ENCODE peak calls at places on chromosomes 2 and 18, in four cellular contexts. D is fibroblast of mammary gland, A is left lung, H is H1. J is an unnamed sample.
A peak's percentile ranks its signal among the peaks of the same experiment; 100 is the strongest.

GRCh38 chr2:3628800-3629199 is 29.2 kb upstream of the ALLC start:
- DNase-seq in D (no peak), A (no peak), H (peak; percentile 78), J (no peak)

GRCh38 chr18:2529154-2529553 is 42.2 kb downstream of the METTL4 start:
- DNase-seq in D (no peak), A (no peak), H (no peak), J (peak; percentile 54)

GRCh38 chr2:27714053-27714452 is 50.4 kb downstream of the SLC4A1AP start:
- DNase-seq in D (no peak), A (no peak), H (no peak), J (no peak)

GRCh38 chr2:219537657-219538487 is 5.7 kb downstream of the CHPF start:
- DNase-seq in D (no peak), A (no peak), H (no peak), J (no peak)

GRCh38 chr2:238916875-238917590 is 69.1 kb downstream of the TWIST2 start:
- DNase-seq in D (no peak), A (peak; percentile 26), H (no peak), J (no peak)

GRCh38 chr18:58345064-58345463 is 283.8 kb downstream of the ALPK2 start:
- DNase-seq in D (no peak), A (no peak), H (no peak), J (no peak)

GRCh38 chr2:156334496-156335478 is 2.3 kb upstream of the NR4A2 start:
- DNase-seq in D (peak; percentile 94), A (peak; percentile 95), H (peak; percentile 74), J (peak; percentile 77)

GRCh38 chr2:202147775-202148174 is 74.7 kb downstream of the KIAA2012 start:
- DNase-seq in D (peak; percentile 68), A (no peak), H (no peak), J (no peak)

GRCh38 chr2:222864296-222864695 is 3.5 kb downstream of the ACSL3 start:
- DNase-seq in D (peak; percentile 90), A (no peak), H (no peak), J (no peak)

GRCh38 chr2:219596954-219597551 is 604 bp upstream of the STK11IP start:
- DNase-seq in D (peak; percentile 18), A (no peak), H (no peak), J (no peak)

GRCh38 chr2:239856620-239857285 is 168.4 kb downstream of the NDUFA10 start:
- DNase-seq in D (no peak), A (no peak), H (no peak), J (no peak)

DNA sequence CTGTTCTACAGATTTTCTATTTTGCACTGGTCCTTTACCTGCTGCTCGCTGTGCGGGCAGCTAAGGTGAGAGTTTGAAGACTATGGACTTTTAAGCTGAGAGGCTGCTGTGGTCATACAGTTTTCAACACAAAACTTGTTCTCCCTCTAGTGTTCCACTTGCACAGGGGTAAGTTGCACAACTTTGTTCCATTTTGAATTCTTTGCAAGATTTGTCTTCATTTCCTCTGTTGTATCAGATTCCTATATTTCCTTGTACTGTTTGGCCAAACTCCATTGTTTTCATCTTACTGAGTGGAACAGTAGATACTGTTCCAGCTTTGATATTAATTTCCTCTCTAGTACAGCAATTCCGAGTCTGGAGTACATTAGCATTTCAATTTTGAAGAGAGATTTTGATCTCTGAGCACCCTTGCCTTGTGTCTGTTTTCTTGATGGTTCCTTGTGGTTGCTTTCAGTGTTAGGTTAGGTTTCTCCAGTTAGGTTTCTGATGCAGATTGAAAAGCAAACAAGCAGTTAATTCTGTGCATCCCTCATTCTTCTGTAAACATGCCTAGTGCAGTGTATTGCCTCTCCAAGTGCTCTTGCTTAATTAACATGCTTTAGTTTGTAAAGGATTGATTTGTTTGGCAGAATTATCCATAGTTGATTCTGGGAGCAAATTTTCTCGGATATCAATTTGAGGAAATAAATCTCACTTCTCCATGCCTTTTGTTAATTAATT is 188.8 kb downstream of the PTPRM start:
- DNase-seq in D (peak; percentile 41), A (no peak), H (no peak), J (no peak)
- TF ChIP-seq CTCF in D (peak; percentile 45), A (peak; percentile 6), H (no peak), J (peak; percentile 53)

GRCh38 chr2:8526403-8526696 is 155.5 kb upstream of the ID2 start:
- DNase-seq in D (no peak), A (no peak), H (no peak), J (no peak)
- H3K4me3 ChIP-seq in D (no peak overlapping the region), A (no peak overlapping the region), H (no peak overlapping the region), J (no peak overlapping the region)

DNA sequence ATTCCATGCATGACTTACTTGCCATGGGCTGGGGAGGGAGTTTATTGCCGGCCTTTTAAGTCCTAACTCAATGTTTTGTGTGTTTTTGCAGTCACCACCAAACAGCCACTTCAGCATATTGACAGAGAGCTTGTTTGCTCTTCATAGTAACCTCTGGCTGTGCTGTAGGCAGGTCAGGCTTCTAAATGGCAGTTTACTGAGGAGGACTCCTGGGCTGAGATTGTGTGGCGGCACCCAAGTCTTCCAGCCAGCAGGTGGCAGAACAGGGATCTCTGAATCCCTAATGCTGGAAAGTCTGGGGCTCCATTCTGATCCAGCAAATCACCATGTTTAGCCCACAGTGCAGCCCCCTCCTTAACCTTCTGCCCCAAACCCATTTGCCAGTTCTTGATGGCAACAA is 121.2 kb downstream of the CAPN13 start:
- DNase-seq in D (no peak), A (no peak), H (peak; percentile 56), J (no peak)
- TF ChIP-seq CTCF in D (peak; percentile 24), A (peak; percentile 15), H (peak; percentile 58), J (peak; percentile 40)

GRCh38 chr2:196587739-196588138 is 51.8 kb upstream of the CCDC150 start:
- DNase-seq in D (no peak), A (no peak), H (no peak), J (no peak)
- H3K4me3 ChIP-seq in D (no peak overlapping the region), A (no peak overlapping the region), H (no peak overlapping the region), J (no peak overlapping the region)

DNA sequence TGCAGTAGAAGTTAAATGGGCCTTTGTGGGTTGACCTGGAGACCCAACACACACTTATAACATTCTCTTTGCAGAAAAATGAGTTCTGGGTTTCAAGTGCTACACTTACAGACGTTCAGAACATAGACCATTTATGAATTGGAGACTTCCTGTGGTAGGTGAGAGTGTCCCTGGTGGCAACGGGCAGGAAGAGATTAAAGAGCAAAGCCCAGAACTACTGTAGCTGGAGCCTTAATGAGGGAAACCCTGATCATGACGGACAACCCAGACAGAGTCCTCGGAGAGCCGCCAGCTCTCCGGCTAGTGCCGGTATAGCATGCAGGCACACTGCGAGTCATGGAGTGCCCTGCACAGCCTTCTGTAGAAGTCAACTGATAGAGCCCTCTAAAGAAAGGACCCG is 44.5 kb upstream of the RMDN2 start:
- DNase-seq in D (no peak), A (no peak), H (no peak), J (no peak)
- TF ChIP-seq CTCF in D (peak; percentile 1), A (no peak), H (no peak), J (peak; percentile 27)

DNA sequence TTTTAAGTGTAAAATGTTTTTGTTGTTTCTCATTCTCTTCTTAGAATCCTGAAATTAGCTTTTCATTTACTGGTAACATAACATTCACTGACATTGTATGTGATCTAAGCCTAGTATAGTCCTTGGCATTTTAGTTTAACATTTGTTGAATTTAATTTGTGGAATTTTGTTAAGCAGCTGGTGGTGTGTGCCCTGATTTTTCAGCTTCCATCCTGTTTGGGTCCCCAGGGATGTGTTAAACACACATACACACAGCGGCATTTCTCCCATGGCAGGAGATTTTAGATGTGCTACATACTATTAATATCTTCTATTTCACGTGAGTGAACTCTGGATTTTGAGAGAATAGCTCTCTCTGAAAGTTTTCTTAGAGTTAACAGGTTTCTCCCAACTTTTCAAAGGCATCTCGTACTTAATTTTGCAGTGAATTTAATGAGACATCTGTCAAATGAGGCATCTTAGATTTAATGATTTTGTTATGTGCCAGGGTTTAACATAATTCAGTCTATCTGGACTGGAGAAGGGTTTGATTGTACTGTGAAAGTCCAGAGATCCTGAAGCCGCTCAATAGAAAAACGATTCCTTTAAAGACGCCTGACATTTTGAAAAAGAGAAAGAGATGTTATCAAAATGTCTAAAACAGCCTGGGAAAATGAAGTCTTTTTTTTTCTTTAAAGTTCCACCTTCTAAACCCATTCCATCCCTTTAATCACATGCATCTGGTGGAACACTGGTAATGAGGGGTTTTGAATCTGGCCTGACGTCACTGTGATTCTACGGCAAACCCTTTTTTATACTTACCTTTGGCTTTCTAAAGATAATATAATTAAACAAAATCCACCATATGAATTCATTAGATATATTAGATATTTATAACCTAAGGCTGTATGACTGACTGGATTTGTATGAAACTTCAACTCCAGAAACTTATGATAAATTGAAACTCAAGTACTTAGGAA is 6.8 kb downstream of the PHLPP1 start:
- DNase-seq in D (no peak), A (no peak), H (no peak), J (no peak)
- H3K4me3 ChIP-seq in D (no peak overlapping the region), A (no peak overlapping the region), H (peak overlapping the region; percentile 81), J (no peak overlapping the region)

DNA sequence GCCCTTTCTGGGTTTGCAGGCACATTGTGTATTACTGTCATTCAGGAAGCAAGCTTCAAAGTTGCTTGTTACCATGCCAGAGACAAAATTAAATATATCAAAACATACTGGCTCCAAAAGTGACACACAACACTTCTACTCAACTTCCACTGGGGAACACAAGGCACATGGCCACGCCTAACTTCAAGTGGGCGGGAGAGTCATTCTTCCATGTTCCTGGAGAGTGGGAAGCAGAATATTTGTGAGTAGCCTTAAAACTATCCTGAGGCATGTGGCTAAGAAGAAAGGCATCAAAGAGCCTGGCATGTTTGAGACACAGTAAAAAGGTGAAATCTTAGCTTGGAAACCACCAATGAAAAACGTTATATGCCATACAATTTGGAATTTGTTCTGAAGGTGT is 90.5 kb upstream of the TACR1 start:
- DNase-seq in D (peak; percentile 69), A (no peak), H (no peak), J (no peak)
- TF ChIP-seq CTCF in D (no peak), A (no peak), H (no peak), J (no peak)

GRCh38 chr18:36050479-36050878 is 16.9 kb downstream of the RPRD1A start:
- DNase-seq in D (no peak), A (no peak), H (no peak), J (no peak)

GRCh38 chr18:36045241-36045999 is 21.9 kb downstream of the RPRD1A start:
- DNase-seq in D (peak; percentile 10), A (no peak), H (no peak), J (no peak)

GRCh38 chr18:36051760-36052159 is 15.6 kb downstream of the RPRD1A start:
- DNase-seq in D (no peak), A (no peak), H (no peak), J (no peak)

GRCh38 chr18:36046898-36047297 is 20.5 kb downstream of the RPRD1A start:
- DNase-seq in D (no peak), A (no peak), H (no peak), J (no peak)

GRCh38 chr18:36047521-36047920 is 19.8 kb downstream of the RPRD1A start:
- DNase-seq in D (no peak), A (no peak), H (no peak), J (no peak)
- H3K4me3 ChIP-seq in D (no peak overlapping the region), A (no peak overlapping the region), H (no peak overlapping the region), J (no peak overlapping the region)

DNA sequence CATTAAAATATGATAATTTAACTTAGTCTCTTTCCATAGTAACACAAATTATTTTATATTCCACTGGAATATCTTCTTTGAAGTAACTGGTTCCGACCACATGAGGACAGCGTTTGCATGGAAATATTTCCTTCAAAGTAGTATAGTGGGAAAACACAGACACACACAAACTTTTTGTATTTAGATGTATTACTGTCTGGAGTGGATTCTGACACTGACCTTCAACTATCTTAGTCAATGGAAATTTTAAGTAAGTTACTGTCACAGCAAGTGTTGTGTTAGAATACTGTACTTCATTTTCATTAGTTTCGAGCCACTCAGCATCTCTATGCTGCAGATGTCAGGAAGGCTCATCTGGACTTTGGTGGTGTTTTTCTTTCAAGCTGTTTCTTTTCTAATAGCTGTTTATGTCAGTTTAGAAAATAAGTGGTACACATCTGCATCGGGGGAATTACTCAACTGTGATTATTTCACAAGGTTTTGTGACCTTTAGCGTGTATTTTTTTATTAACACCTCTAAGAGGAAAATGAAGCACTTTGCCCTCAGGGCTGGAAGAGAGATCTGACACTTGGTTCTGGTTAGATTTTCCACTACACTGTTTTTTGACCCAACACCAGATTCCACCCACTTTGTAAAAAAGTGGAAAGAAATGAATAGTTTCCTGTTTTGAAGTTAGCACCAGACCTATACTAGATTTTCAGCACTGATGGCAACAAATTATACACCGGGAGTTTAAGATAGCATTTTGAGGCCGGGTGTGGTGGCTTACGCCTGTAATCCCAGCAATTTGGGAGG is 18.9 kb upstream of the THOC1 start:
- DNase-seq in D (peak; percentile 53), A (no peak), H (no peak), J (peak; percentile 3)
- TF ChIP-seq CTCF in D (peak; percentile 76), A (peak; percentile 37), H (no peak), J (peak; percentile 63)